ENCODE peak calls at places on chromosome 21, in seven cellular contexts. One of them, this sample, is unnamed.

GRCh38 chr21:19507682-19508260 is 1104.2 kb upstream of the TMPRSS15 start:
- DNase-seq in HCT116: no peak
- DNase-seq in heart left ventricle: no peak
- DNase-seq in CD8-positive, alpha-beta T cell: no peak
- DNase-seq in CD4-positive, alpha-beta memory T cell: no peak
- DNase-seq in mesendoderm: peak; percentile 60
- DNase-seq in CD8-positive, alpha-beta memory T cell: no peak
- DNase-seq in this sample: no peak

GRCh38 chr21:37155216-37155615 is 82.2 kb downstream of the TTC3 start:
- DNase-seq in HCT116: no peak
- DNase-seq in CD4-positive, alpha-beta memory T cell: no peak
- DNase-seq in CD8-positive, alpha-beta memory T cell: no peak
- DNase-seq in heart left ventricle: no peak
- DNase-seq in mesendoderm: no peak
- DNase-seq in CD8-positive, alpha-beta T cell: no peak
- DNase-seq in this sample: no peak

GRCh38 chr21:46153259-46154154 is 1.9 kb downstream of the FTCD start:
- DNase-seq in CD8-positive, alpha-beta T cell: peak; percentile 17
- DNase-seq in heart left ventricle: peak; percentile 35
- DNase-seq in HCT116: no peak
- DNase-seq in mesendoderm: peak; percentile 83
- DNase-seq in CD4-positive, alpha-beta memory T cell: peak; percentile 12
- DNase-seq in CD8-positive, alpha-beta memory T cell: peak; percentile 27
- DNase-seq in this sample: peak; percentile 27

GRCh38 chr21:30329203-30329868 is 8.2 kb downstream of the KRTAP27-1 start:
- DNase-seq in HCT116: no peak
- DNase-seq in heart left ventricle: no peak
- DNase-seq in CD4-positive, alpha-beta memory T cell: no peak
- DNase-seq in CD8-positive, alpha-beta memory T cell: no peak
- DNase-seq in CD8-positive, alpha-beta T cell: no peak
- DNase-seq in mesendoderm: no peak
- DNase-seq in this sample: no peak

GRCh38 chr21:16912075-16912474 is 600.8 kb upstream of the CXADR start:
- DNase-seq in CD4-positive, alpha-beta memory T cell: no peak
- DNase-seq in heart left ventricle: no peak
- DNase-seq in HCT116: no peak
- DNase-seq in mesendoderm: no peak
- DNase-seq in CD8-positive, alpha-beta memory T cell: no peak
- DNase-seq in CD8-positive, alpha-beta T cell: no peak
- DNase-seq in this sample: no peak

GRCh38 chr21:16330340-16331319 is 600.8 kb downstream of the USP25 start:
- DNase-seq in HCT116: peak; percentile 4
- DNase-seq in mesendoderm: peak; percentile 81
- DNase-seq in CD4-positive, alpha-beta memory T cell: peak; percentile 16
- DNase-seq in heart left ventricle: peak; percentile 12
- DNase-seq in CD8-positive, alpha-beta T cell: no peak
- DNase-seq in CD8-positive, alpha-beta memory T cell: no peak
- DNase-seq in this sample: no peak

GRCh38 chr21:36337099-36337509 is 17.1 kb downstream of the MORC3 start:
- DNase-seq in CD8-positive, alpha-beta memory T cell: no peak
- DNase-seq in heart left ventricle: no peak
- DNase-seq in CD8-positive, alpha-beta T cell: no peak
- DNase-seq in mesendoderm: no peak
- DNase-seq in CD4-positive, alpha-beta memory T cell: no peak
- DNase-seq in HCT116: no peak
- DNase-seq in this sample: no peak

GRCh38 chr21:17334478-17334877 is 178.4 kb upstream of the CXADR start:
- DNase-seq in CD8-positive, alpha-beta T cell: no peak
- DNase-seq in mesendoderm: no peak
- DNase-seq in CD8-positive, alpha-beta memory T cell: no peak
- DNase-seq in CD4-positive, alpha-beta memory T cell: no peak
- DNase-seq in heart left ventricle: no peak
- DNase-seq in HCT116: no peak
- DNase-seq in this sample: no peak

GRCh38 chr21:46191257-46191685 is 7.0 kb upstream of the SPATC1L start:
- DNase-seq in mesendoderm: no peak
- DNase-seq in HCT116: no peak
- DNase-seq in CD8-positive, alpha-beta memory T cell: no peak
- DNase-seq in CD4-positive, alpha-beta memory T cell: no peak
- DNase-seq in heart left ventricle: no peak
- DNase-seq in CD8-positive, alpha-beta T cell: no peak
- DNase-seq in this sample: no peak

GRCh38 chr21:37079211-37079824 is 6.3 kb downstream of the TTC3 start:
- DNase-seq in CD8-positive, alpha-beta T cell: no peak
- DNase-seq in CD8-positive, alpha-beta memory T cell: no peak
- DNase-seq in CD4-positive, alpha-beta memory T cell: no peak
- DNase-seq in mesendoderm: no peak
- DNase-seq in HCT116: no peak
- DNase-seq in heart left ventricle: no peak
- DNase-seq in this sample: peak; percentile 22

GRCh38 chr21:46503922-46504539 is 45.3 kb downstream of the DIP2A start:
- DNase-seq in heart left ventricle: no peak
- DNase-seq in mesendoderm: no peak
- DNase-seq in CD8-positive, alpha-beta memory T cell: no peak
- DNase-seq in CD8-positive, alpha-beta T cell: no peak
- DNase-seq in HCT116: no peak
- DNase-seq in CD4-positive, alpha-beta memory T cell: no peak
- DNase-seq in this sample: no peak

GRCh38 chr21:23968008-23968407 is 1639.3 kb downstream of the MRPL39 start:
- DNase-seq in CD8-positive, alpha-beta T cell: no peak
- DNase-seq in CD4-positive, alpha-beta memory T cell: no peak
- DNase-seq in CD8-positive, alpha-beta memory T cell: no peak
- DNase-seq in heart left ventricle: no peak
- DNase-seq in mesendoderm: no peak
- DNase-seq in HCT116: no peak
- DNase-seq in this sample: no peak

GRCh38 chr21:38820471-38821239 is 14.9 kb downstream of the ETS2 start:
- DNase-seq in CD4-positive, alpha-beta memory T cell: no peak
- DNase-seq in heart left ventricle: no peak
- DNase-seq in mesendoderm: no peak
- DNase-seq in CD8-positive, alpha-beta memory T cell: no peak
- DNase-seq in CD8-positive, alpha-beta T cell: no peak
- DNase-seq in HCT116: no peak
- DNase-seq in this sample: no peak

GRCh38 chr21:36767096-36767495 is 68.2 kb downstream of the SIM2 start:
- DNase-seq in CD8-positive, alpha-beta T cell: no peak
- DNase-seq in HCT116: no peak
- DNase-seq in CD8-positive, alpha-beta memory T cell: no peak
- DNase-seq in mesendoderm: no peak
- DNase-seq in heart left ventricle: no peak
- DNase-seq in CD4-positive, alpha-beta memory T cell: no peak
- DNase-seq in this sample: no peak

GRCh38 chr21:36627242-36627641 is 71.7 kb upstream of the SIM2 start:
- DNase-seq in CD8-positive, alpha-beta T cell: no peak
- DNase-seq in CD4-positive, alpha-beta memory T cell: no peak
- DNase-seq in CD8-positive, alpha-beta memory T cell: no peak
- DNase-seq in mesendoderm: no peak
- DNase-seq in heart left ventricle: no peak
- DNase-seq in HCT116: no peak
- DNase-seq in this sample: no peak

GRCh38 chr21:36437745-36438128 is 42.2 kb downstream of the CLDN14 start:
- DNase-seq in CD8-positive, alpha-beta T cell: no peak
- DNase-seq in CD8-positive, alpha-beta memory T cell: no peak
- DNase-seq in HCT116: no peak
- DNase-seq in CD4-positive, alpha-beta memory T cell: no peak
- DNase-seq in heart left ventricle: no peak
- DNase-seq in mesendoderm: no peak
- DNase-seq in this sample: no peak

GRCh38 chr21:20729376-20729775 is 268.8 kb upstream of the NCAM2 start:
- DNase-seq in heart left ventricle: no peak
- DNase-seq in mesendoderm: no peak
- DNase-seq in CD8-positive, alpha-beta T cell: no peak
- DNase-seq in HCT116: no peak
- DNase-seq in CD4-positive, alpha-beta memory T cell: no peak
- DNase-seq in CD8-positive, alpha-beta memory T cell: no peak
- DNase-seq in this sample: no peak

GRCh38 chr21:38913120-38913975 is 107.6 kb downstream of the ETS2 start:
- DNase-seq in CD8-positive, alpha-beta T cell: no peak
- DNase-seq in HCT116: peak; percentile 77
- DNase-seq in heart left ventricle: peak; percentile 69
- DNase-seq in mesendoderm: peak; percentile 78
- DNase-seq in CD4-positive, alpha-beta memory T cell: no peak
- DNase-seq in CD8-positive, alpha-beta memory T cell: no peak
- DNase-seq in this sample: no peak

GRCh38 chr21:41632748-41633475 is 125.0 kb upstream of the TMPRSS2 start:
- DNase-seq in mesendoderm: no peak
- DNase-seq in CD8-positive, alpha-beta memory T cell: no peak
- DNase-seq in HCT116: no peak
- DNase-seq in CD4-positive, alpha-beta memory T cell: no peak
- DNase-seq in CD8-positive, alpha-beta T cell: no peak
- DNase-seq in heart left ventricle: no peak
- DNase-seq in this sample: no peak

GRCh38 chr21:16116798-16117197 is 387.0 kb downstream of the USP25 start:
- DNase-seq in heart left ventricle: no peak
- DNase-seq in CD4-positive, alpha-beta memory T cell: no peak
- DNase-seq in mesendoderm: no peak
- DNase-seq in CD8-positive, alpha-beta memory T cell: no peak
- DNase-seq in HCT116: no peak
- DNase-seq in CD8-positive, alpha-beta T cell: no peak
- DNase-seq in this sample: no peak

GRCh38 chr21:45572231-45572630 is 30.0 kb upstream of the SLC19A1 start:
- DNase-seq in mesendoderm: no peak
- DNase-seq in CD8-positive, alpha-beta T cell: no peak
- DNase-seq in HCT116: no peak
- DNase-seq in CD4-positive, alpha-beta memory T cell: no peak
- DNase-seq in CD8-positive, alpha-beta memory T cell: no peak
- DNase-seq in heart left ventricle: no peak
- DNase-seq in this sample: no peak

GRCh38 chr21:38567577-38568360 is 69.5 kb upstream of the ERG start:
- DNase-seq in CD8-positive, alpha-beta T cell: no peak
- DNase-seq in CD8-positive, alpha-beta memory T cell: no peak
- DNase-seq in heart left ventricle: no peak
- DNase-seq in mesendoderm: peak; percentile 40
- DNase-seq in CD4-positive, alpha-beta memory T cell: no peak
- DNase-seq in HCT116: no peak
- DNase-seq in this sample: no peak

GRCh38 chr21:39863111-39863510 is 4.1 kb upstream of the PCP4 start:
- DNase-seq in heart left ventricle: no peak
- DNase-seq in CD8-positive, alpha-beta memory T cell: no peak
- DNase-seq in CD4-positive, alpha-beta memory T cell: no peak
- DNase-seq in CD8-positive, alpha-beta T cell: no peak
- DNase-seq in HCT116: no peak
- DNase-seq in mesendoderm: no peak
- DNase-seq in this sample: no peak

GRCh38 chr21:27201197-27201596 is 234.3 kb upstream of the ADAMTS5 start:
- DNase-seq in CD4-positive, alpha-beta memory T cell: no peak
- DNase-seq in mesendoderm: no peak
- DNase-seq in CD8-positive, alpha-beta memory T cell: no peak
- DNase-seq in heart left ventricle: no peak
- DNase-seq in CD8-positive, alpha-beta T cell: no peak
- DNase-seq in HCT116: no peak
- DNase-seq in this sample: no peak

GRCh38 chr21:37045139-37045538 is 27.7 kb downstream of the PIGP start:
- DNase-seq in HCT116: no peak
- DNase-seq in CD8-positive, alpha-beta T cell: no peak
- DNase-seq in heart left ventricle: no peak
- DNase-seq in CD8-positive, alpha-beta memory T cell: peak; percentile 6
- DNase-seq in mesendoderm: no peak
- DNase-seq in CD4-positive, alpha-beta memory T cell: no peak
- DNase-seq in this sample: no peak

GRCh38 chr21:17279663-17280062 is 233.2 kb upstream of the CXADR start:
- DNase-seq in CD8-positive, alpha-beta T cell: no peak
- DNase-seq in heart left ventricle: no peak
- DNase-seq in CD8-positive, alpha-beta memory T cell: no peak
- DNase-seq in HCT116: no peak
- DNase-seq in CD4-positive, alpha-beta memory T cell: no peak
- DNase-seq in mesendoderm: no peak
- DNase-seq in this sample: no peak

GRCh38 chr21:46038871-46039397 is 57.4 kb downstream of the COL6A1 start:
- DNase-seq in HCT116: no peak
- DNase-seq in CD8-positive, alpha-beta memory T cell: no peak
- DNase-seq in heart left ventricle: peak; percentile 77
- DNase-seq in CD8-positive, alpha-beta T cell: no peak
- DNase-seq in CD4-positive, alpha-beta memory T cell: no peak
- DNase-seq in mesendoderm: no peak
- DNase-seq in this sample: no peak

GRCh38 chr21:22224261-22224660 is 1226.1 kb downstream of the NCAM2 start:
- DNase-seq in HCT116: no peak
- DNase-seq in heart left ventricle: no peak
- DNase-seq in CD8-positive, alpha-beta memory T cell: no peak
- DNase-seq in CD4-positive, alpha-beta memory T cell: no peak
- DNase-seq in CD8-positive, alpha-beta T cell: no peak
- DNase-seq in mesendoderm: no peak
- DNase-seq in this sample: no peak

GRCh38 chr21:44496900-44497550 is 41.7 kb downstream of the LRRC3 start:
- DNase-seq in CD4-positive, alpha-beta memory T cell: no peak
- DNase-seq in mesendoderm: no peak
- DNase-seq in HCT116: no peak
- DNase-seq in CD8-positive, alpha-beta T cell: no peak
- DNase-seq in CD8-positive, alpha-beta memory T cell: no peak
- DNase-seq in heart left ventricle: no peak
- DNase-seq in this sample: no peak
- H3K27ac ChIP-seq in CD4-positive, alpha-beta memory T cell: no peak overlapping the region
- H3K27ac ChIP-seq in mesendoderm: no peak overlapping the region
- H3K27ac ChIP-seq in HCT116: no peak overlapping the region
- H3K27ac ChIP-seq in CD8-positive, alpha-beta T cell: no peak overlapping the region
- H3K27ac ChIP-seq in CD8-positive, alpha-beta memory T cell: no peak overlapping the region
- H3K27ac ChIP-seq in heart left ventricle: peak overlapping the region; percentile 16
- H3K27ac ChIP-seq in this sample: no peak overlapping the region

DNA sequence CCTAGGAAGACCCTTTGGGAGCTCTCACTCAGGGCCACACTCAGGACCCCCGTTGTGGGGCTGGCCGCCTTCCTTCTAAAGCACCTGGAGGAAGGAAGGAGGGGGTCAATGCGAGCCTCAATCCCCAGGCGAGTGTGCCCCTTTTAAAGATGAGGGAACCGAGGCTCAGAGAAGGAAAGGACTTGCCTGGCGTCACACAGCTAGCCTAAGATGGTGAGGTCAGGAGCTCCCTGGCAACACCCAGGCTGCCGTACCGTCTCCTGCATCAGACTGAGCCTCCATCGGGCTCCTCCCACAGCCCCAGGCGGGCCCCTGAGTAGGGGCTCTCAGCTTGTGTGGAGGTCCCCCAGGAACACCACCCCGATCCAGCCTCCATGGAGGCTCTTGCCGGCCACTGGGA is 574 bp upstream of the AIRE start:
- DNase-seq in mesendoderm: no peak
- DNase-seq in CD4-positive, alpha-beta memory T cell: no peak
- DNase-seq in CD8-positive, alpha-beta T cell: no peak
- DNase-seq in CD8-positive, alpha-beta memory T cell: no peak
- DNase-seq in HCT116: no peak
- DNase-seq in heart left ventricle: no peak
- DNase-seq in this sample: no peak
- H3K4me3 ChIP-seq in mesendoderm: no peak overlapping the region
- H3K4me3 ChIP-seq in CD4-positive, alpha-beta memory T cell: no peak overlapping the region
- H3K4me3 ChIP-seq in CD8-positive, alpha-beta T cell: no peak overlapping the region
- H3K4me3 ChIP-seq in CD8-positive, alpha-beta memory T cell: no peak overlapping the region
- H3K4me3 ChIP-seq in HCT116: no peak overlapping the region
- H3K4me3 ChIP-seq in heart left ventricle: no peak overlapping the region
- H3K4me3 ChIP-seq in this sample: no peak overlapping the region

GRCh38 chr21:15059397-15059796 is 5.4 kb downstream of the NRIP1 start:
- DNase-seq in CD4-positive, alpha-beta memory T cell: no peak
- DNase-seq in CD8-positive, alpha-beta memory T cell: no peak
- DNase-seq in heart left ventricle: no peak
- DNase-seq in HCT116: no peak
- DNase-seq in CD8-positive, alpha-beta T cell: no peak
- DNase-seq in mesendoderm: no peak
- DNase-seq in this sample: no peak
- H3K4me1 ChIP-seq in CD4-positive, alpha-beta memory T cell: peaks cover 59% of the 10 kb centered on the region
- H3K4me1 ChIP-seq in CD8-positive, alpha-beta memory T cell: peaks cover 30% of the 10 kb centered on the region
- H3K4me1 ChIP-seq in heart left ventricle: peaks cover 82% of the 10 kb centered on the region
- H3K4me1 ChIP-seq in HCT116: peaks cover 82% of the 10 kb centered on the region
- H3K4me1 ChIP-seq in CD8-positive, alpha-beta T cell: peaks cover 57% of the 10 kb centered on the region
- H3K4me1 ChIP-seq in mesendoderm: peaks cover 18% of the 10 kb centered on the region
- H3K4me1 ChIP-seq in this sample: no peaks in the 10 kb centered on the region

GRCh38 chr21:28280611-28281010 is 712.1 kb downstream of the LTN1 start:
- DNase-seq in HCT116: no peak
- DNase-seq in mesendoderm: peak; percentile 61
- DNase-seq in heart left ventricle: no peak
- DNase-seq in CD8-positive, alpha-beta memory T cell: no peak
- DNase-seq in CD8-positive, alpha-beta T cell: no peak
- DNase-seq in CD4-positive, alpha-beta memory T cell: no peak
- DNase-seq in this sample: no peak

GRCh38 chr21:28283652-28284490 is 708.8 kb downstream of the LTN1 start:
- DNase-seq in CD8-positive, alpha-beta memory T cell: no peak
- DNase-seq in heart left ventricle: peak; percentile 13
- DNase-seq in HCT116: no peak
- DNase-seq in CD4-positive, alpha-beta memory T cell: no peak
- DNase-seq in mesendoderm: peak; percentile 84
- DNase-seq in CD8-positive, alpha-beta T cell: no peak
- DNase-seq in this sample: no peak
- H3K27ac ChIP-seq in CD8-positive, alpha-beta memory T cell: no peak overlapping the region
- H3K27ac ChIP-seq in heart left ventricle: no peak overlapping the region
- H3K27ac ChIP-seq in HCT116: no peak overlapping the region
- H3K27ac ChIP-seq in CD4-positive, alpha-beta memory T cell: no peak overlapping the region
- H3K27ac ChIP-seq in mesendoderm: no peak overlapping the region
- H3K27ac ChIP-seq in CD8-positive, alpha-beta T cell: no peak overlapping the region
- H3K27ac ChIP-seq in this sample: no peak overlapping the region

This sample was measured in naive thymus-derived CD4-positive, alpha-beta T cell.